ENCODE peak calls at places on chromosomes 12 and 14, in ten cellular contexts. S is IMR-90, L is ovary, W is gastrocnemius medialis, J is A549, C is heart left ventricle, R is spleen, H is K562, V is body of pancreas, M is transverse colon. Y is an unnamed sample.

GRCh38 chr14:87811246-87811645 is 181.7 kb downstream of the GALC start:
- DNase-seq in M (no peak), V (no peak), J (no peak), R (no peak), H (no peak), S (no peak), L (no peak), C (no peak), W (no peak), Y (no peak)

GRCh38 chr12:83153156-83153555 is 466.4 kb downstream of the TMTC2 start:
- DNase-seq in S (no peak), V (no peak), J (no peak), C (no peak), M (no peak), L (no peak), W (no peak), H (no peak), R (no peak), Y (no peak)

GRCh38 chr12:5073838-5074237 is 30.2 kb downstream of the KCNA5 start:
- DNase-seq in L (no peak), C (no peak), V (no peak), M (no peak), J (no peak), R (no peak), H (peak), S (peak), W (no peak), Y (no peak)

GRCh38 chr12:6332459-6332858 is 9.4 kb downstream of the TNFRSF1A start:
- DNase-seq in L (no peak), W (no peak), V (no peak), M (no peak), H (no peak), R (no peak), J (peak), C (no peak), S (peak), Y (no peak)

GRCh38 chr12:106084048-106084671 is 54.6 kb downstream of the NUAK1 start:
- DNase-seq in J (peak), M (no peak), W (no peak), H (no peak), C (no peak), V (no peak), R (no peak), L (no peak), S (peak), Y (no peak)

GRCh38 chr12:4273651-4274395 is at the start of gene CCND2:
- DNase-seq in H (peak), J (peak), M (peak), L (peak), V (peak), S (peak), W (peak), R (peak), C (peak), Y (peak)

GRCh38 chr12:104736307-104736706 is 221.8 kb downstream of the SLC41A2 start:
- DNase-seq in C (no peak), J (no peak), S (peak), R (no peak), W (no peak), L (no peak), V (no peak), M (no peak), H (no peak), Y (no peak)

GRCh38 chr14:65269732-65270131 is 142.8 kb upstream of the FUT8 start:
- DNase-seq in V (no peak), J (no peak), L (no peak), S (no peak), W (no peak), M (no peak), R (no peak), C (no peak), H (no peak), Y (peak)

GRCh38 chr14:88961214-88961613 is 136.8 kb downstream of the TTC8 start:
- DNase-seq in L (no peak), M (peak), H (no peak), C (no peak), W (no peak), V (peak), S (no peak), R (no peak), J (no peak), Y (no peak)

GRCh38 chr14:71890541-71890940 is 41.7 kb upstream of the RGS6 start:
- DNase-seq in S (no peak), V (no peak), R (no peak), C (no peak), J (no peak), L (no peak), M (no peak), H (no peak), W (no peak), Y (no peak)

GRCh38 chr12:52749827-52750226 is 27.3 kb downstream of the KRT76 start:
- DNase-seq in H (no peak), V (no peak), C (no peak), W (no peak), L (no peak), R (no peak), M (no peak), J (no peak), S (no peak), Y (no peak)

GRCh38 chr12:52754135-52754534 is 23.0 kb downstream of the KRT76 start:
- DNase-seq in V (no peak), H (no peak), S (no peak), R (no peak), J (no peak), C (no peak), L (no peak), W (no peak), M (no peak), Y (no peak)

GRCh38 chr12:52752516-52752915 is 24.6 kb downstream of the KRT76 start:
- DNase-seq in J (no peak), V (no peak), C (no peak), M (no peak), S (no peak), W (no peak), H (no peak), L (no peak), R (no peak), Y (no peak)

GRCh38 chr12:52753283-52753682 is 23.9 kb downstream of the KRT76 start:
- DNase-seq in V (no peak), W (no peak), C (no peak), S (no peak), R (no peak), H (no peak), M (no peak), L (no peak), J (no peak), Y (no peak)

DNA sequence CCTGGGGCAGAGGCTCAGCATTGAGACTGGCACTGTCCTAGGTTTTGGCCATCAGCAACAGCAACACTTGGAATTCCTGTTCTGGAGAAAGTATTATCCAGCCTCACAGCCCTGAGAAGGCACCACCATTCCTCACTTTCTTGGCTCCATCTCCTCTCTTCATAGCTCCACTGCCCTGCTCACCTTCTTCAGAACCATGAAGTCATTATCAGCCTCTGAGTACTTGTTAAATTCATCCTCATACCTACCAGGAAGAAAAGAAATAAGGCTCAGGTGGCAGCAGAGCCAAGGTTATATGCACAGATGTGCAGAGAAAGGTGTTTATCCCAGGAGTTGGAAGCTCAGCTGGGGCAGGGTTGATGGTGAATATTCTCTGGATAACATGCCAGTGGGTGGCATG is 25.4 kb downstream of the KRT76 start:
- DNase-seq in S (no peak), H (no peak), W (no peak), V (no peak), M (no peak), C (no peak), L (no peak), J (no peak), R (no peak), Y (no peak)
- H3K4me3 ChIP-seq in S (no peak), H (no peak), W (no peak), V (no peak), M (no peak), C (no peak), L (no peak), J (no peak), R (no peak), Y (no peak)

GRCh38 chr14:99731536-99732435 is 47.7 kb downstream of the CYP46A1 start:
- DNase-seq in W (peak), J (no peak), H (no peak), M (peak), V (peak), L (peak), S (no peak), R (peak), C (peak), Y (peak)
- H3K27ac ChIP-seq in W (no peak), J (no peak), H (no peak), M (no peak), V (peak), L (no peak), S (no peak), R (no peak), C (peak), Y (no peak)

DNA sequence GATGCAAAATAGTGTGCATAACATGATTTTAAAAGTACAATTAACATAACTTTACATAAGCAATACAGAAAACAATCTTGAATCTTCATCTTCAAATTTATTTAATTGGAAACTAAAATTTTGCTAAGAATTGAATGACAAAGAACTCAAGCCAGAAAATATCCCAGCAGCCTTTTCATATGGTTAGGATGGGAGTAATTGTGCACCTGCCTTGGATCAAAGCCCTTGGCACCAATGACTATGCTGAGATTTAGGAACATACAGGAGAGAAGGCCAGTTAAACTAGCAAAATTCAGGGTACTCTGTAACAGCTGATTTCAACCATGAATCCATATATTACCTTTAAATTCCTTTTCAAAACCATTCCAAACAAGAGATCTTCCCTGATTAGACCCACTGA is 5.8 kb downstream of the KERA start:
- DNase-seq in L (no peak), V (no peak), M (no peak), C (no peak), J (no peak), W (no peak), R (no peak), S (no peak), H (no peak), Y (no peak)
- TF ChIP-seq POLR2A in L (no peak), V (no peak), M (no peak), C (no peak), J (no peak), W (no peak), R (no peak), S (no peak), H (no peak), Y (no peak)

DNA sequence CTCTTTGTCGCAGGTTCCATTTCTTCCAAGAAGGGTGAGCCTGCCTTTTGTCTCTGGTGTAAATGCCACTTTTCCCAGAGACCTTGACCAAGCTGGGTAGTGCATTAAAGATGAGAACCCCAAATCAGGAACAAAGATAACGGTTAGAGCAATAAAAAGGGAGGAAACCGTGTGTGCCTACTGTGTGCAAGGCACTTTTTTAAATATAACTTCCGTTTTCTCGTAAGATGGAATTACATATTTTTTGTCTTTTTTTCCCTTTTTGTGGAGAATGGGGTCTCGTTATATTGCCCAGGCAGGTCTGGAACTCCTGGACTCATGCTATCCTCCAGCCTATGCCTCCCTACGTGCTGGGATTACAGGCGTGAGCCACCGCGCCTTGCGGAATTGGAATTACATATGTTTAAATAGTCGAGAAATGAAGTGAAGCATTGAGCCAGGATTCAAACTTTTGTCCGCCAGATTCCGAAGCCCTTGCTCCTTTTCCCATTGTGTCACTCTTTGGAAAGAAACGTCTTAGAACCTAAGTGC is 506 bp upstream of the NABP2 start:
- DNase-seq in S (no peak), H (no peak), J (no peak), V (no peak), M (no peak), W (no peak), L (no peak), R (no peak), C (no peak), Y (no peak)
- H3K4me3 ChIP-seq in S (peak), H (peak), J (peak), V (no peak), M (peak), W (peak), L (peak), R (peak), C (peak), Y (peak)

GRCh38 chr12:70783455-70783854 is 137.1 kb downstream of the PTPRR start:
- DNase-seq in C (no peak), W (no peak), V (no peak), M (no peak), L (no peak), J (no peak), R (no peak), S (no peak), H (no peak), Y (no peak)

GRCh38 chr12:70788774-70789173 is 131.8 kb downstream of the PTPRR start:
- DNase-seq in J (no peak), H (no peak), M (no peak), R (no peak), L (no peak), V (no peak), C (no peak), S (no peak), W (no peak), Y (no peak)

GRCh38 chr12:70785896-70786295 is 134.6 kb downstream of the PTPRR start:
- DNase-seq in V (no peak), W (no peak), J (no peak), S (no peak), R (no peak), L (no peak), C (no peak), H (no peak), M (no peak), Y (no peak)

GRCh38 chr12:70787612-70788011 is 132.9 kb downstream of the PTPRR start:
- DNase-seq in L (no peak), R (no peak), C (no peak), S (no peak), H (no peak), V (no peak), J (no peak), W (no peak), M (no peak), Y (no peak)

GRCh38 chr12:70784042-70784668 is 136.4 kb downstream of the PTPRR start:
- DNase-seq in J (no peak), W (no peak), C (no peak), S (no peak), L (no peak), R (peak), M (no peak), H (no peak), V (no peak), Y (no peak)
- H3K27ac ChIP-seq in J (no peak), W (no peak), C (no peak), S (no peak), L (no peak), R (no peak), M (no peak), H (no peak), V (no peak), Y (no peak)